ENCODE peak calls at places on chromosome 1, in nine cellular contexts. Q is endothelial cell of umbilical vein, H is cardiac muscle cell, P is spleen, A is hepatocyte, X is pancreas, S is psoas muscle, I is heart right ventricle, Y is neural progenitor cell. D is an unnamed sample.

GRCh38 chr1:240539700-240540414 is 72.1 kb downstream of the GREM2 start:
- DNase-seq in X (no peak), Y (no peak), S (no peak), H (no peak), A (no peak), Q (no peak), I (no peak), P (no peak), D (no peak)

GRCh38 chr1:93629101-93630059 is 52.3 kb downstream of the BCAR3 start:
- DNase-seq in I (peak), X (no peak), A (peak), S (no peak), H (peak), Q (peak), P (no peak), Y (peak), D (peak)

GRCh38 chr1:16118706-16119105 is 37.2 kb downstream of the EPHA2 start:
- DNase-seq in X (no peak), S (no peak), P (peak), Q (no peak), H (no peak), I (no peak), A (no peak), Y (peak), D (no peak)

GRCh38 chr1:81142099-81142776 is 658.5 kb upstream of the ADGRL2 start:
- DNase-seq in A (no peak), Y (no peak), H (no peak), X (no peak), I (no peak), S (no peak), P (no peak), Q (peak), D (no peak)

GRCh38 chr1:195428927-195429326 is 1179.3 kb downstream of the KCNT2 start:
- DNase-seq in X (no peak), S (no peak), P (no peak), Y (no peak), I (no peak), H (no peak), Q (no peak), A (no peak), D (no peak)

GRCh38 chr1:22794691-22795090 is 84.1 kb downstream of the EPHB2 start:
- DNase-seq in P (no peak), A (peak), X (no peak), Y (peak), I (peak), S (no peak), H (no peak), Q (no peak), D (no peak)

GRCh38 chr1:206442101-206442500 is 28.2 kb upstream of the IKBKE start:
- DNase-seq in A (no peak), P (no peak), I (no peak), Q (no peak), H (no peak), Y (no peak), S (no peak), X (no peak), D (no peak)

GRCh38 chr1:27388337-27389005 is 4.0 kb upstream of the GPR3 start:
- DNase-seq in A (peak), P (peak), S (peak), Q (peak), X (peak), I (peak), H (peak), Y (peak), D (peak)

GRCh38 chr1:102045752-102046151 is 49.0 kb upstream of the OLFM3 start:
- DNase-seq in S (no peak), X (no peak), Q (no peak), P (no peak), Y (no peak), H (peak), A (peak), I (no peak), D (no peak)

DNA sequence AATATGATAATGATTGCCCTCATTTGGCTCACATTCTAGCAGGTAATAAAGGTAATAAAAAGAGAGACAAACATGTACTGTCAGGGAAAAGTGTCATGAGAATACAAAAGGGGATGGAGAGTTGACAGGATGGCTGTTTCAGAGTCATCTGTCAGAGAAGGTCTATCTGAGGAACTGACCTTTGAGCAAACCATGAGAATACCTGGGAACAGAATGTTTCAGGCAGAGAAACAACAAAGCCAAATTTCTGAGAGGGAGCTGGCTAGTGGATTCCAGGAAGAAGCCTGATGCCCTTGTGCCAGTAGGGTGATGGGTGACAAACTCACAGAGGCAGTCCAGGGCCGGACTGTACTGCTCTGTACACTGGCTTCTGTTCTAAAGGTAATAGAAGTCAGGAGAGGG is 107.2 kb downstream of the C1orf21 start:
- DNase-seq in A (no peak), Y (no peak), Q (no peak), S (peak), H (no peak), I (peak), P (no peak), X (no peak), D (no peak)
- H3K27ac ChIP-seq in A (peak), Y (no peak), Q (no peak), S (peak), H (no peak), I (peak), P (no peak), X (no peak), D (no peak)

GRCh38 chr1:204445860-204446412 is 34.3 kb upstream of the PPP1R15B start:
- DNase-seq in P (peak), S (peak), H (peak), A (peak), I (no peak), X (peak), Y (peak), Q (peak), D (no peak)
- TF ChIP-seq CTCF in P (no peak), S (no peak), H (peak), A (peak), I (no peak), X (no peak), Y (peak), Q (peak), D (no peak)

DNA sequence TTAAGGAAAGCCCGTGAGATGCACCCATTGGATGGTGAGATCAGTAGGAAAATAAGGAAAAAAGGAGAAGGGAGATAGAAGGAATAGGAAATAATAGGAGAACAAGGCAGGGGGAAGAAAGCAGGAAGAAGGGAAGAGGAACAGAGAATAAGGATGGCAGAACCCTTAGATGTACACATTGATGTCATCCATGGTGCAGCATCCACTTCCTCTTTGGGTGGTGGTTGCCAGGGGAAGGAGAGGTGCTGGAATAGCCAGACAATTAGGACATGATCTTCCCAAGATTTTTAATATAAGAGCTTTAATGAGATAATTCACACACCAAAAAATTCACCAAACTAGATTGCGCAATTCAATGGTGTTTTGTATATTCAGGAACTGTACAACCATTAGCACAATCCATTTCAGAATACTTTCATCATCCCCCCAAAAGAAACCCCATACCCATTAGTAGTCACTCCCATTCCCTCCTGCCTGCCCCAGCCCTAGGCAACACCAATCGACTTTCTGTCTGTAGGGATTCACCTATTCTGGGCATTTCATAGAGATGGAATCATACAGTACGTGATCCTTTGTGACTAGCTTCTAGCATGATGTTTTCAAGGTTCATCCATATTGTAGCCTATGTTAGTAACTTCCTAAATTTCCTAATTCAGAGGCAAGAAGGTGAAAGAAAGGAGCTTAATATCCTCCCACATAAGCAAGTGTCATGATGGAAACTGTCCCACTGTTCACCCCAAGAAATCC is 121.4 kb downstream of the PLXNA2 start:
- DNase-seq in Y (no peak), I (no peak), P (no peak), A (no peak), H (no peak), X (no peak), Q (no peak), S (no peak), D (no peak)
- H3K4me3 ChIP-seq in Y (no peak), I (no peak), P (no peak), A (no peak), H (no peak), X (no peak), Q (no peak), S (no peak), D (no peak)

GRCh38 chr1:152037920-152038658 is 1.3 kb upstream of the S100A11 start:
- DNase-seq in A (no peak), X (no peak), I (no peak), H (no peak), Q (no peak), Y (no peak), S (no peak), P (no peak), D (no peak)
- H3K27ac ChIP-seq in A (peak), X (no peak), I (peak), H (no peak), Q (no peak), Y (no peak), S (no peak), P (no peak), D (peak)

DNA sequence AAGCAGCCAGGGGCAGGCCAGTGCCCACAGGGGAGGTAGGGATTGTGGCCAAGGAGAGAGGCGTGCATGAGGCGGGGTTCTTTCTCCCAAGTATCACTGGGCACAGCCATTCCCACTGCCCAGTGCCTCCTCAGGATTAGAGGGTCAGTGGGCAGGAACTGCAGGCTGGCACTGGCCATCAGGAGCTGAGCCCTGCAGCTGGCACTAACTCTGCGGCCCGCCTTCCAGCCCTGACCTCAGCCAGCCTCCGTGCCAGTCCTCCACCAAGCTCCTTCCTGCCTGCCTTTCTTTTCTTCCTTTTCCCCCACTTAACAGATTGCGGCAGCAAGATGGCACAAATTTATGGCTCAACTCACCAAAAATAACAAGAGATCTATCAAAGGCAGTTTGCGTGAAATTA is 11.2 kb downstream of the ADGRB2 start:
- DNase-seq in S (no peak), X (no peak), A (no peak), I (no peak), Q (no peak), H (no peak), P (no peak), Y (no peak), D (no peak)
- TF ChIP-seq CTCF in S (no peak), X (no peak), A (no peak), I (no peak), Q (no peak), H (no peak), P (no peak), Y (no peak), D (no peak)

GRCh38 chr1:200034821-200035396 is 7.4 kb downstream of the NR5A2 start:
- DNase-seq in Q (peak), S (no peak), P (no peak), I (no peak), X (no peak), Y (peak), A (peak), H (no peak), D (no peak)

GRCh38 chr1:200033511-200034261 is 6.2 kb downstream of the NR5A2 start:
- DNase-seq in H (no peak), S (no peak), A (peak), I (no peak), Y (peak), Q (no peak), P (no peak), X (peak), D (no peak)

GRCh38 chr1:200035956-200036615 is 8.6 kb downstream of the NR5A2 start:
- DNase-seq in X (peak), Q (no peak), P (no peak), S (no peak), H (no peak), I (no peak), A (peak), Y (peak), D (no peak)

GRCh38 chr1:200035397-200035955 is 8.0 kb downstream of the NR5A2 start:
- DNase-seq in Q (no peak), A (no peak), P (no peak), S (no peak), H (no peak), I (no peak), X (peak), Y (peak), D (no peak)

GRCh38 chr1:200034262-200034557 is 6.7 kb downstream of the NR5A2 start:
- DNase-seq in S (no peak), Q (no peak), P (no peak), Y (peak), H (no peak), X (no peak), A (no peak), I (no peak), D (no peak)
- H3K4me3 ChIP-seq in S (no peak), Q (no peak), P (no peak), Y (peak), H (no peak), X (peak), A (no peak), I (no peak), D (no peak)

D was measured in dorsolateral prefrontal cortex.